ENCODE peak calls at places on chromosomes 3 and 15, in eight cellular contexts. H is heart left ventricle, Q is heart right ventricle, W is fibroblast of lung, A is thoracic aorta, E is neuronal stem cell, D is transverse colon, T is A549. M is an unnamed sample. For H3K4me1, the result is how much of the 10 kb centered on the place peaks cover.

GRCh38 chr3:178405456-178405970 is 130.7 kb upstream of the KCNMB2 start:
- DNase-seq in H (no peak), Q (no peak), W (peak), A (no peak), E (no peak), D (no peak), T (no peak), M (no peak)

GRCh38 chr3:101720851-101721649 is 3.4 kb upstream of the CEP97 start:
- DNase-seq in H (no peak), Q (no peak), W (peak), A (no peak), E (no peak), D (no peak), T (no peak), M (no peak)

GRCh38 chr3:74648102-74648501 is 33.6 kb upstream of the CNTN3 start:
- DNase-seq in H (no peak), Q (no peak), W (no peak), A (no peak), E (no peak), D (no peak), T (no peak), M (no peak)

GRCh38 chr15:63165166-63165859 is 8.0 kb upstream of the RPS27L start:
- DNase-seq in H (no peak), Q (no peak), W (peak), A (no peak), E (no peak), D (no peak), T (no peak), M (no peak)

GRCh38 chr15:74209997-74210573 is 7.5 kb upstream of the STRA6 start:
- DNase-seq in H (no peak), Q (no peak), W (peak), A (no peak), E (no peak), D (no peak), T (no peak), M (no peak)

GRCh38 chr3:12229896-12230295 is 59.0 kb upstream of the PPARG start:
- DNase-seq in H (no peak), Q (no peak), W (peak), A (no peak), E (no peak), D (peak), T (no peak), M (peak)

GRCh38 chr15:40310001-40310959 is 2.5 kb upstream of the PLCB2 start:
- DNase-seq in H (peak), Q (peak), W (no peak), A (no peak), E (no peak), D (peak), T (peak), M (peak)

GRCh38 chr3:185030399-185030798 is 122.5 kb downstream of the C3orf70 start:
- DNase-seq in H (no peak), Q (no peak), W (no peak), A (no peak), E (no peak), D (no peak), T (no peak), M (no peak)

GRCh38 chr3:80734483-80734882 is 966.7 kb upstream of the ROBO1 start:
- DNase-seq in H (no peak), Q (no peak), W (no peak), A (no peak), E (no peak), D (no peak), T (no peak), M (no peak)

DNA sequence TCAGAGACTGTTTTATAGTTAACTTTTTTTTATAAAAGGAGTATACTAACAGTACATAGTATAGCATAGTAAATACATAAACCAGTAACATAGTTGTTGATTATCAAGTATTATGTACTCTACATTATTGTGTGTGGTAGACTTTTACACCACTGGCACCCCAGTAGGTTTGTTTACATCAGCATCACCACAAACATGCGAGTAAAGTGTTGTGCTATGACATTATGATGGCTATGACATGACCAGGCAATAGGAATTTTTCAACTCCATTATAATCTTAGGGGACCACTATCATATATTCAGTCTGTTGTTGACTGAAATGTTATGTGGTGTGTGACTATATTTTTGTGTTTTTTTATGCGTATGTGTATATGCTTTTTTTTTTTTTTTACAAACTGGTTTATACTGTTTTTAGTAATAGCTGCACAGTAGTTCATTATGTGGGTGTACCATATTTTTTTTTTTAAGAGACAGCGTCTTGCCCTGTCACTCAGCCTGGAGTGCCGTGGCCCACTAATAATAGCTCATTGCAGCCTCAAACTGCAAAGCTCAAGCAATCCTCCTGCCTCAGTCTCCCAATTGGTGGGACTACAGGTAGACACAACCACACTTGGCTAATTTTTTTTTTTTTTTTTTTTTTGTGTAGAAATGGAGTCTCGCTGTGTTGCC is 1.9 kb downstream of the CAPN7 start:
- DNase-seq in H (no peak), Q (no peak), W (peak), A (no peak), E (no peak), D (no peak), T (no peak), M (no peak)
- H3K4me3 ChIP-seq in H (no peak), Q (peak), W (peak), A (peak), E (no peak), D (peak), T (peak), M (peak)

DNA sequence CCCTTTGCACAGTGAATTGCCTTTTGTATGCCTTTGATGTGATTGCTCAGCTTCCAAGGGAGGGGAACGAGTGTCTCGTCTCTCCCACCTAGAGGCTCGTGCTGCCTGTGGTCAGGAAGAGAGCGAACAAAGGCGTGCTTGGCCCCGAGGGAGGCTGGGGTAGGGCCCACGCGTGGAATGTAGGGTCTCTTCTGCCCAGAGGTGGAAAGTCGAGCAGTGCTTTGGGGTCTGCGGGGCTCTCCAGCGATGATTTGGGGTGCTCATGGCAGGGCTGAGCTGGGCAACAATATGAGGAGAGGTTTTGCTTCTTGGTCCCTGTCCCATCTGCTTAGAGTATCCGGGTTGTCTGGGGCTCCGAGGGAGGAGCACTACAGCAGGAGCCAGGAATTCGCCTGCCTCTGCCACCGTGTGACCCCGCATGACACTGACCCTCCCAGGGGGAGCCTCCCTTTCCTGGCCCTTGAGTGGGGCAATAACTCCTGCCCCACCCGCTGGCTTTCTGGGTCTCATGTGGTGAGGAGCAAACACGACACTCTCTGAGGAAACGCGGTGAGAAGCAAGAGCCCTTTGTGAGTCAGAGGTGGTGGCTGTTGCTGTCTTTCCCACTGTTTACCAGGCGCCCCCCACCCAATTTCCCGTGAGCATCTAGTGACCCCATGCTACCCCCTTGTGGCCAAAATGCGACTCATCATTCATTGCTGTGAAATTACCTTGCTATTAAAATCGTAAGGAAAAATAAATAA is 29.6 kb downstream of the CCNL1 start:
- DNase-seq in H (peak), Q (peak), W (peak), A (no peak), E (peak), D (peak), T (peak), M (peak)
- H3K4me1 ChIP-seq in H (under half), Q (under half), W (under half), A (half or more), E (under half), D (half or more), T (half or more), M (under half)

GRCh38 chr3:131602011-131602779 is 99.4 kb upstream of the MRPL3 start:
- DNase-seq in H (no peak), Q (no peak), W (no peak), A (no peak), E (no peak), D (no peak), T (no peak), M (no peak)
- H3K27ac ChIP-seq in H (no peak), Q (no peak), W (no peak), A (no peak), E (no peak), D (no peak), T (no peak), M (no peak)

DNA sequence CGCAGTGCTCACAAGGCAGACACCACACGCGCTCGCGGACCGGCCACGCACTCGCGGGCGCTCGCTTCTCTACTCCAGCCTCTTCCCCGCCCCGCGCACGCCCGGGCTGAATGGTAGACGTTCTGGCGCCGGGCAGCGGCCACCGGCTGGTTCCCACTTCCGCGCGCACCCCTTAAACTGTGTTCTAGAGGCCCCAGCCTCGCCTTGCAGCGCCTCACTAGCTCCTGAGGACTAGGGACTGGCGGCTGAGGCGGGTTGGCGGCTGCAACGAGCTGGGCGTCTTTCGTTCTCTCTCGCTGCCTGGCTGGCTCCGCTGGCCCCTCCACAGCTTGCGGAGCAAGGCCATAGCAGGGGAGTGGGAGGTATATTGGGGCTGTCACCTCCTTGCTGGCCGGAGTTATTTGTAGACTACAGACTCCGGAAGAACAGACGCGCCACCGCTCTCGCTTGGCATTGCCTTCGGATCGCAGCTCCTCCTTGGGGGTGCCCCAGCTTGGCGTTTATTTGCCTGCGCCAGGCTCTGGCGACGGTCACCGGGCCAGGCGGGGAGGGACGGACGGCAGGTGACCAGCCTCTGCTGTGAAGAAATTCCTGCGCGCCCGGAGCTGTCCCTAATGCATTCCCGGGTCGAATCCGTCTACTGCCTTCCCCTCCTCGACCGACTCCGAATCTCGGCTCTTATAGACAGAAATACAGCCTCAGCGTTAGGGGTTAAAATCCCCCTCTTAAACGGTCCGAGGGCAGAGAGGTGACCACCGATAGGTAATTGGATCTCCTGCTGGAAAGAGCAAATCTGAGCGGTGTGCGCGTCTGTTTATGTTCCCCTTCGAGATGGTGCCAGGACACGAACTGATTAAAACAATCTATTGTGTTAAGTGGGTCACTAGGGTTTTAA is 1.3 kb downstream of the GREM1 start:
- DNase-seq in H (no peak), Q (no peak), W (peak), A (no peak), E (peak), D (peak), T (peak), M (no peak)
- H3K4me3 ChIP-seq in H (peak), Q (peak), W (peak), A (peak), E (peak), D (peak), T (peak), M (peak)

DNA sequence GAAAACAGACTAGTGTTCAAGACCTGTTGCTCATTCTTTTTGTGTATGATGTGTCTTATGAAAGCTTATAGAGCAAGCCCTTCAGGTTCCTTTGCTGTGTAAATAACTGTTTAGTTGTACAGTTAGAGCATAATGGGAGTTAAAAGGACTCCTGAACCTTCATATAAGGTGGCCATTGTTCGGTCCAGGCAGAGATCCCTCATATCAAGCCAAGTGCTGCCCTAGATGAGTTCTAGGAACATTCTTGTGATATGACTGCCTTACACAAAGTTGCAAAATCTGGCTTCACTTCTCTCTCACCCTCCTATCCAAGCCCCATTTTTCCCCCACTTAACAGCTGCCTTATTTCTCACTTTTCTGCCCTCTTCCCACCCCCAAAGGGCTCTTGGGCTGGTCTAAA is 26.9 kb downstream of the GYG1 start:
- DNase-seq in H (no peak), Q (no peak), W (peak), A (no peak), E (no peak), D (no peak), T (no peak), M (no peak)
- H3K4me1 ChIP-seq in H (under half), Q (under half), W (under half), A (half or more), E (under half), D (under half), T (under half), M (under half)

M was measured in left lung.